ENCODE peak calls at places on chromosomes 11 and 22, in nine cellular contexts. One of them, this sample, is unnamed.
A peak's percentile ranks its signal among the peaks of the same experiment; 100 is the strongest.

GRCh38 chr11:12706531-12707499 is 32.6 kb downstream of the TEAD1 start:
- DNase-seq in A549: no peak
- DNase-seq in K562: peak; percentile 63
- DNase-seq in endothelial cell of umbilical vein: peak; percentile 53
- DNase-seq in uterus: no peak
- DNase-seq in prostate gland: no peak
- DNase-seq in colonic mucosa: peak; percentile 67
- DNase-seq in CD8-positive, alpha-beta T cell: no peak
- DNase-seq in A673: no peak
- DNase-seq in this sample: no peak

GRCh38 chr11:44621140-44621681 is 55.7 kb downstream of the CD82 start:
- DNase-seq in A549: peak; percentile 82
- DNase-seq in K562: peak; percentile 83
- DNase-seq in endothelial cell of umbilical vein: peak; percentile 63
- DNase-seq in uterus: peak; percentile 72
- DNase-seq in prostate gland: peak; percentile 55
- DNase-seq in colonic mucosa: peak; percentile 74
- DNase-seq in CD8-positive, alpha-beta T cell: peak; percentile 62
- DNase-seq in A673: peak; percentile 90
- DNase-seq in this sample: peak; percentile 77

GRCh38 chr22:50123119-50123518 is 33.3 kb downstream of the MOV10L1 start:
- DNase-seq in A549: no peak
- DNase-seq in K562: no peak
- DNase-seq in endothelial cell of umbilical vein: no peak
- DNase-seq in uterus: no peak
- DNase-seq in prostate gland: no peak
- DNase-seq in colonic mucosa: no peak
- DNase-seq in CD8-positive, alpha-beta T cell: no peak
- DNase-seq in A673: no peak
- DNase-seq in this sample: no peak

GRCh38 chr22:25000686-25001085 is 48.2 kb downstream of the KIAA1671 start:
- DNase-seq in A549: no peak
- DNase-seq in K562: no peak
- DNase-seq in endothelial cell of umbilical vein: no peak
- DNase-seq in uterus: no peak
- DNase-seq in prostate gland: no peak
- DNase-seq in colonic mucosa: no peak
- DNase-seq in CD8-positive, alpha-beta T cell: no peak
- DNase-seq in A673: no peak
- DNase-seq in this sample: no peak

GRCh38 chr11:2990617-2991476 is 1.3 kb downstream of the NAP1L4 start:
- DNase-seq in A549: peak; percentile 25
- DNase-seq in K562: no peak
- DNase-seq in endothelial cell of umbilical vein: peak; percentile 45
- DNase-seq in uterus: no peak
- DNase-seq in prostate gland: no peak
- DNase-seq in colonic mucosa: peak; percentile 49
- DNase-seq in CD8-positive, alpha-beta T cell: peak; percentile 41
- DNase-seq in A673: no peak
- DNase-seq in this sample: no peak

GRCh38 chr22:50713008-50713385 is 25.0 kb upstream of the ACR start:
- DNase-seq in A549: no peak
- DNase-seq in K562: no peak
- DNase-seq in endothelial cell of umbilical vein: no peak
- DNase-seq in uterus: no peak
- DNase-seq in prostate gland: no peak
- DNase-seq in colonic mucosa: no peak
- DNase-seq in CD8-positive, alpha-beta T cell: no peak
- DNase-seq in A673: no peak
- DNase-seq in this sample: no peak

GRCh38 chr11:1628506-1629325 is 859 bp upstream of the KRTAP5-5 start:
- DNase-seq in A549: peak; percentile 83
- DNase-seq in K562: peak; percentile 85
- DNase-seq in endothelial cell of umbilical vein: peak; percentile 34
- DNase-seq in uterus: no peak
- DNase-seq in prostate gland: no peak
- DNase-seq in colonic mucosa: peak; percentile 63
- DNase-seq in CD8-positive, alpha-beta T cell: peak; percentile 70
- DNase-seq in A673: peak; percentile 44
- DNase-seq in this sample: no peak

GRCh38 chr11:32172771-32173170 is 81.9 kb downstream of the RCN1 start:
- DNase-seq in A549: no peak
- DNase-seq in K562: no peak
- DNase-seq in endothelial cell of umbilical vein: no peak
- DNase-seq in uterus: no peak
- DNase-seq in prostate gland: peak; percentile 14
- DNase-seq in colonic mucosa: no peak
- DNase-seq in CD8-positive, alpha-beta T cell: no peak
- DNase-seq in A673: no peak
- DNase-seq in this sample: no peak

GRCh38 chr11:83628622-83629347 is 342.6 kb upstream of the CCDC90B start:
- DNase-seq in A549: no peak
- DNase-seq in K562: no peak
- DNase-seq in endothelial cell of umbilical vein: no peak
- DNase-seq in uterus: no peak
- DNase-seq in prostate gland: no peak
- DNase-seq in colonic mucosa: no peak
- DNase-seq in CD8-positive, alpha-beta T cell: no peak
- DNase-seq in A673: no peak
- DNase-seq in this sample: no peak

GRCh38 chr11:83070044-83070877 is 1.4 kb downstream of the RAB30 start:
- DNase-seq in A549: no peak
- DNase-seq in K562: no peak
- DNase-seq in endothelial cell of umbilical vein: peak; percentile 72
- DNase-seq in uterus: no peak
- DNase-seq in prostate gland: no peak
- DNase-seq in colonic mucosa: no peak
- DNase-seq in CD8-positive, alpha-beta T cell: no peak
- DNase-seq in A673: no peak
- DNase-seq in this sample: peak; percentile 64

GRCh38 chr22:44671742-44672141 is 30.3 kb upstream of the PRR5 start:
- DNase-seq in A549: no peak
- DNase-seq in K562: no peak
- DNase-seq in endothelial cell of umbilical vein: no peak
- DNase-seq in uterus: no peak
- DNase-seq in prostate gland: no peak
- DNase-seq in colonic mucosa: no peak
- DNase-seq in CD8-positive, alpha-beta T cell: no peak
- DNase-seq in A673: no peak
- DNase-seq in this sample: no peak

DNA sequence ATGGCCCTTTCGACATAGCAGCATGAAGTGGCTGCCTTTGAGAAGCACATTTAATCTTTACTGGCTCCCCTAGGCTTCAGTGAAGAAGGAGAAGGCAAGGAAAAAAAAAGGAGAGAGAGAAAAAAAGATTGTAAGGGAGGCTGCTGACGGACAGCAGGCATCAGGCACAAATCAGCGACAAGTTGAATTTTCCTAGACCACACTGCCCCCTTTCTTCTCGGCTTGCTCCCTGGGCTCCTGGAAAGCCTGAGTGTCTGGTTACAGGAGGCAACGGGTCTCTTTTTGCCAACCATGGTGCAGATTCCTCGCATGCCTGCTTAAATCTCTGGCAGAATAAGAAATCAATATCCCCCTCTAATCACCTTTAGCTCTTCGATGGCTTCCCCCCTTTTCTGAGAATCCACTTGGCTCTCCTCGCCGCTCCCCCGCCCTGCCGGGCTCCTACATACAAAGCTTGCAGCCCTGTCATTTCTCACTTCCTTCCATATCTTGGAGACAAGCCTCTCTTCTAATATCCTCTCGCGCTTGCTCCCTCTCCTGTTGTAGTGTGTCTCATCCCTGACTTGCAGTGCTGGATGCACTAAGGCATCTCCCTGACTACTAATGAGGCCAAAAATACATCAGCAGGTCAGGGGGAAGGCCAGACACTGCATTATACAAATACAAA is 14.3 kb downstream of the BLID start:
- DNase-seq in A549: no peak
- DNase-seq in K562: no peak
- DNase-seq in endothelial cell of umbilical vein: peak; percentile 89
- DNase-seq in uterus: peak; percentile 81
- DNase-seq in prostate gland: peak; percentile 51
- DNase-seq in colonic mucosa: peak; percentile 28
- DNase-seq in CD8-positive, alpha-beta T cell: no peak
- DNase-seq in A673: peak; percentile 93
- DNase-seq in this sample: peak; percentile 85
- H3K4me1 ChIP-seq in A549: peaks cover 16% of the 10 kb centered on the region
- H3K4me1 ChIP-seq in K562: no peaks in the 10 kb centered on the region
- H3K4me1 ChIP-seq in endothelial cell of umbilical vein: peaks cover 74% of the 10 kb centered on the region
- H3K4me1 ChIP-seq in uterus: no peaks in the 10 kb centered on the region
- H3K4me1 ChIP-seq in prostate gland: no peaks in the 10 kb centered on the region
- H3K4me1 ChIP-seq in colonic mucosa: no peaks in the 10 kb centered on the region
- H3K4me1 ChIP-seq in CD8-positive, alpha-beta T cell: peaks cover 7% of the 10 kb centered on the region
- H3K4me1 ChIP-seq in A673: peaks cover 48% of the 10 kb centered on the region
- H3K4me1 ChIP-seq in this sample: no peaks in the 10 kb centered on the region

GRCh38 chr22:23242473-23243001 is 62.2 kb downstream of the BCR start:
- DNase-seq in A549: no peak
- DNase-seq in K562: no peak
- DNase-seq in endothelial cell of umbilical vein: no peak
- DNase-seq in uterus: no peak
- DNase-seq in prostate gland: no peak
- DNase-seq in colonic mucosa: no peak
- DNase-seq in CD8-positive, alpha-beta T cell: no peak
- DNase-seq in A673: peak; percentile 89
- DNase-seq in this sample: no peak

GRCh38 chr22:23240639-23241389 is 60.5 kb downstream of the BCR start:
- DNase-seq in A549: peak; percentile 7
- DNase-seq in K562: peak; percentile 64
- DNase-seq in endothelial cell of umbilical vein: peak; percentile 93
- DNase-seq in uterus: no peak
- DNase-seq in prostate gland: no peak
- DNase-seq in colonic mucosa: no peak
- DNase-seq in CD8-positive, alpha-beta T cell: peak; percentile 18
- DNase-seq in A673: peak; percentile 33
- DNase-seq in this sample: no peak

GRCh38 chr22:23243859-23244689 is 63.8 kb downstream of the BCR start:
- DNase-seq in A549: no peak
- DNase-seq in K562: peak; percentile 68
- DNase-seq in endothelial cell of umbilical vein: no peak
- DNase-seq in uterus: no peak
- DNase-seq in prostate gland: no peak
- DNase-seq in colonic mucosa: no peak
- DNase-seq in CD8-positive, alpha-beta T cell: no peak
- DNase-seq in A673: no peak
- DNase-seq in this sample: no peak

GRCh38 chr22:23243006-23243573 is 62.8 kb downstream of the BCR start:
- DNase-seq in A549: no peak
- DNase-seq in K562: peak; percentile 64
- DNase-seq in endothelial cell of umbilical vein: no peak
- DNase-seq in uterus: no peak
- DNase-seq in prostate gland: no peak
- DNase-seq in colonic mucosa: no peak
- DNase-seq in CD8-positive, alpha-beta T cell: peak; percentile 70
- DNase-seq in A673: peak; percentile 93
- DNase-seq in this sample: no peak

DNA sequence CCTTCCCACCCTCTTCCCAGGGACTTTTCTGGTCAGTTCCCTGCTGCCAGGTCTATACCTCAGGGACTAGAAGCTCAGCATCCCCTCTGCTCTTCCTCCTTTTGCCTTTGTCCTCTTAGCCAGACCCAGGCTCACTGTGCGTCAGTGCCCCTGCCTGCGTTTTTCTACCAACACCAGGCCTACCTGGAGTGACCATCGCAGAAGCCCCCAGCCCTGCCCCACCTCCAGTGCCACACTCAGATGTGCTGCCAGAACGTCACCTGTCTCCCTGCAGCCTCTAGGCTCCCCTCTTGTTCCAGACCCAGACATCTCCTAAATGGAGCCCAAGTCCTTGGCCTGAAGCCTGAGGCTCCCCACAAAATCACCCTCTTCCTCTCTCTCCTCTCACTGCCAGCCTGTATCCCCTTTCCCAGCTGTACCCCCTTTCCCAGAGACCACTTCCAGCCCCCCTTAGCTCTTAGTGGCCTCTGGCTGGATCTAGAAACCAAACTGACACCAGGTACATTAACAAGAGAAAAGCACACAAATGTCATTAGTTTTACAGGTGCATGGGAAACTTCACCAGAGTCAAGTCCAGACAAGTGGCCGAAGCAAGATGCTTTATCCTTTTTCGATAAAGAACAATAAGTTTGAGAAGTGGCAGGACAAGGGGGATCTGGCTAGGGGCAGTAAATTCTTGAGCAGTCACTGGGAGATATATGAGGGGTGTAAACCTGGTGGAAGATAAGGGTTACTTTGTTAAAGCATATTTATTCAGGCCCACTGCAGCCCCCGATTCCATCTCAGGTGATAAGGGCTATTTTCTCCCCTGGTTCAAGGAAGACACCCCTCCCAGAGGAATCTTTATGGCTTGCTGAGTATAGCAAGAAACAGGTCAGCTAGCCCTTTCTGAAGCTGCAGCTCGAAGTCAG is 61.5 kb downstream of the BCR start:
- DNase-seq in A549: no peak
- DNase-seq in K562: peak; percentile 69
- DNase-seq in endothelial cell of umbilical vein: no peak
- DNase-seq in uterus: no peak
- DNase-seq in prostate gland: no peak
- DNase-seq in colonic mucosa: no peak
- DNase-seq in CD8-positive, alpha-beta T cell: no peak
- DNase-seq in A673: no peak
- DNase-seq in this sample: no peak
- H3K27ac ChIP-seq in A549: no peak overlapping the region
- H3K27ac ChIP-seq in K562: no peak overlapping the region
- H3K27ac ChIP-seq in endothelial cell of umbilical vein: peak overlapping the region; percentile 70
- H3K27ac ChIP-seq in uterus: no peak overlapping the region
- H3K27ac ChIP-seq in prostate gland: no peak overlapping the region
- H3K27ac ChIP-seq in colonic mucosa: no peak overlapping the region
- H3K27ac ChIP-seq in CD8-positive, alpha-beta T cell: no peak overlapping the region
- H3K27ac ChIP-seq in A673: peak overlapping the region; percentile 85
- H3K27ac ChIP-seq in this sample: no peak overlapping the region

GRCh38 chr11:19808076-19808911 is 95.7 kb downstream of the NAV2 start:
- DNase-seq in A549: no peak
- DNase-seq in K562: no peak
- DNase-seq in endothelial cell of umbilical vein: peak; percentile 31
- DNase-seq in uterus: no peak
- DNase-seq in prostate gland: no peak
- DNase-seq in colonic mucosa: no peak
- DNase-seq in CD8-positive, alpha-beta T cell: no peak
- DNase-seq in A673: no peak
- DNase-seq in this sample: no peak
- TF ChIP-seq CTCF in A549: peak; percentile 53
- TF ChIP-seq CTCF in K562: no peak
- TF ChIP-seq CTCF in endothelial cell of umbilical vein: no peak
- TF ChIP-seq CTCF in uterus: peak; percentile 15
- TF ChIP-seq CTCF in prostate gland: no peak
- TF ChIP-seq CTCF in colonic mucosa: no peak
- TF ChIP-seq CTCF in CD8-positive, alpha-beta T cell: no peak
- TF ChIP-seq CTCF in A673: no peak
- TF ChIP-seq CTCF in this sample: no peak

DNA sequence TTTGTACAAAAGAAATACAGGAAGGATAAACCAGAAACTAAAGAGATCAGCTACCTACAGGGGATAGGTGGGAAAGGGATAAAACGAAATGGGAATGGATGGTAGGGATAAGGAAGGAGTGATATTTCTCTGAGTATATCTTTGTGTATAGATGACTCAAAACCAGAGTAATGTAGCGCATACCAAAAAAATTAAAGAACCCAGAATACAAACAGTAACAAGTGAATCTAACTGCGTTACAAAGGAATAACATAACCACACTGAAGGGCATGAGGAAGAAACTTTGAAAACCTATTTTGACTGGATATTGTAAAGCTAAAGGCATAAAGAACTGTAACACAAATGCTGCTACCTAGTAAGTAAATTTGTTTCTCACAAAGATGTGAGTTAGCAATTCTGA is 37.9 kb downstream of the MAPK1 start:
- DNase-seq in A549: no peak
- DNase-seq in K562: no peak
- DNase-seq in endothelial cell of umbilical vein: no peak
- DNase-seq in uterus: no peak
- DNase-seq in prostate gland: no peak
- DNase-seq in colonic mucosa: no peak
- DNase-seq in CD8-positive, alpha-beta T cell: no peak
- DNase-seq in A673: no peak
- DNase-seq in this sample: no peak
- H3K4me1 ChIP-seq in A549: peaks cover 4% of the 10 kb centered on the region
- H3K4me1 ChIP-seq in K562: peaks cover 44% of the 10 kb centered on the region
- H3K4me1 ChIP-seq in endothelial cell of umbilical vein: peaks cover 11% of the 10 kb centered on the region
- H3K4me1 ChIP-seq in uterus: no peaks in the 10 kb centered on the region
- H3K4me1 ChIP-seq in prostate gland: peaks cover 5% of the 10 kb centered on the region
- H3K4me1 ChIP-seq in colonic mucosa: no peaks in the 10 kb centered on the region
- H3K4me1 ChIP-seq in CD8-positive, alpha-beta T cell: peaks cover 29% of the 10 kb centered on the region
- H3K4me1 ChIP-seq in A673: peaks cover 3% of the 10 kb centered on the region
- H3K4me1 ChIP-seq in this sample: peaks cover 2% of the 10 kb centered on the region

This sample was measured in right atrium auricular region.